ENCODE peak calls at places on chromosome 21, in four cellular contexts. R is pulmonary artery endothelial cell; Z is effector CD4-positive, alpha-beta T cell; H is skeletal muscle cell. A is an unnamed sample.

GRCh38 chr21:31514598-31514997 is 144.9 kb upstream of the SOD1 start:
- DNase-seq in R (no peak), Z (no peak), H (no peak), A (peak; percentile 10)

GRCh38 chr21:39034590-39035536 is 148.4 kb downstream of the PSMG1 start:
- DNase-seq in R (no peak), Z (no peak), H (no peak), A (no peak)

GRCh38 chr21:32256226-32256625 is 22.6 kb downstream of the MIS18A start:
- DNase-seq in R (no peak), Z (no peak), H (no peak), A (no peak)

GRCh38 chr21:38878394-38879179 is 72.9 kb downstream of the ETS2 start:
- DNase-seq in R (no peak), Z (no peak), H (no peak), A (no peak)

GRCh38 chr21:37848721-37849490 is 67.4 kb downstream of the KCNJ6 start:
- DNase-seq in R (no peak), Z (no peak), H (no peak), A (no peak)

GRCh38 chr21:44482581-44483287 is 27.4 kb downstream of the LRRC3 start:
- DNase-seq in R (no peak), Z (no peak), H (no peak), A (no peak)

GRCh38 chr21:29265690-29266479 is 32.8 kb upstream of the BACH1 start:
- DNase-seq in R (no peak), Z (no peak), H (no peak), A (no peak)

GRCh38 chr21:43367296-43367695 is 59.6 kb downstream of the SIK1 start:
- DNase-seq in R (no peak), Z (no peak), H (no peak), A (no peak)

GRCh38 chr21:37358392-37358791 is 8.2 kb upstream of the DYRK1A start:
- DNase-seq in R (peak; percentile 92), Z (no peak), H (no peak), A (no peak)

GRCh38 chr21:18117116-18117515 is 127.5 kb upstream of the CHODL start:
- DNase-seq in R (no peak), Z (no peak), H (no peak), A (no peak)

GRCh38 chr21:36494557-36494956 is 14.6 kb upstream of the CLDN14 start:
- DNase-seq in R (no peak), Z (no peak), H (no peak), A (no peak)

GRCh38 chr21:41670056-41670805 is 96.6 kb downstream of the RIPK4 start:
- DNase-seq in R (no peak), Z (no peak), H (no peak), A (no peak)

GRCh38 chr21:38768385-38769071 is 37.2 kb upstream of the ETS2 start:
- DNase-seq in R (no peak), Z (no peak), H (peak; percentile 98), A (no peak)

GRCh38 chr21:42650441-42651421 is 2.7 kb upstream of the PDE9A start:
- DNase-seq in R (no peak), Z (no peak), H (no peak), A (no peak)

GRCh38 chr21:31326478-31327247 is 17.4 kb downstream of the TIAM1 start:
- DNase-seq in R (no peak), Z (no peak), H (peak; percentile 53), A (no peak)

GRCh38 chr21:39923441-39923840 is 56.2 kb downstream of the PCP4 start:
- DNase-seq in R (no peak), Z (no peak), H (no peak), A (no peak)

GRCh38 chr21:31335957-31336738 is 7.9 kb downstream of the TIAM1 start:
- DNase-seq in R (no peak), Z (no peak), H (peak; percentile 86), A (no peak)

GRCh38 chr21:42304556-42305454 is 10.4 kb downstream of the TFF3 start:
- DNase-seq in R (no peak), Z (no peak), H (no peak), A (no peak)

A was measured in HT-29.